ENCODE peak calls at places on chromosome 1, in four cellular contexts. Z is breast epithelium, O is fibroblast of lung, J is dorsolateral prefrontal cortex. A is an unnamed sample.

GRCh38 chr1:209030454-209031167 is 552.9 kb upstream of the CAMK1G start:
- DNase-seq in Z (no peak), O (no peak), J (no peak), A (no peak)

GRCh38 chr1:201732351-201732750 is 96.6 kb upstream of the IPO9 start:
- DNase-seq in Z (no peak), O (peak; percentile 76), J (no peak), A (no peak)

GRCh38 chr1:91381844-91382243 is 22.8 kb downstream of the HFM1 start:
- DNase-seq in Z (no peak), O (no peak), J (no peak), A (no peak)

GRCh38 chr1:206041640-206042039 is 11.3 kb upstream of the RHEX start:
- DNase-seq in Z (no peak), O (no peak), J (no peak), A (no peak)

GRCh38 chr1:147223740-147224615 is 1.2 kb downstream of the FMO5 start:
- DNase-seq in Z (no peak), O (no peak), J (no peak), A (no peak)

GRCh38 chr1:12244078-12244477 is 14.2 kb downstream of the VPS13D start:
- DNase-seq in Z (no peak), O (no peak), J (no peak), A (no peak)

GRCh38 chr1:98046031-98046641 is 125.3 kb upstream of the DPYD start:
- DNase-seq in Z (no peak), O (peak; percentile 67), J (no peak), A (no peak)

GRCh38 chr1:90356101-90356500 is 361.0 kb downstream of the BARHL2 start:
- DNase-seq in Z (no peak), O (no peak), J (no peak), A (no peak)

DNA sequence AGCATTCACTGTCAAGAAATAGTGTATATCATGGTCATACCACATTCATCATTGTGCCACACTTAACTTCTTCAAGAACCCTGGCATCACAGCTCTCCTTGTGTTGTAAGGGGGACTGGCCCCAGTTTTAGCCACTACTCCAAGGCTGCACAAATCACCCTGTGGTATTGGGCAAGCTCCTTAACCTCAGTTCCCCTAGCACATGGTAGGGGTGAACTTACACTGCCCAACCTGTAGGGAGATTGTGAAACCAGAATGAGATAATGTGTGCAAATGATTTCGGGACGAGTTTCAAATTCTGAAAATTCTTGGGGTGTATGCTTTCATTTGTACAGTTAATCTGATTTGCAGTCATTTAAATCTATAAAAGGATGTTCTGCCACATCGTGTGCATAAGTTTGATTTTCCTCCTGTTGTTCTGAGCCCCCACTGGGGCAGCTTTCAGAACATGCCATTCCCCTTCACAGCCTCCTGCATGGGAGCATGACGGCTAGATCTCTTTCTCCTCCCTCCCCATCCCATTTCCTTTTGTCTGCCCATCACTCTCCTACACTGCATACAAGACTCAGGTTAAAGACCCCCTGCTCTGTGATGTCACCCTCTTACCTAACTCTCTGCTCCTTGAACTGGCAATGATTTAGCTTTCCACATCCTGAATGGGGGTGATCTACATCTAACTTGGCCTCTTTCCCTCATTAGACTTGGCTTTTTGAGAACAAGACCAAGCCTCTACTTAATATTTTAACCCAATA is 290.3 kb downstream of the CHRM3 start:
- DNase-seq in Z (no peak), O (no peak), J (no peak), A (no peak)
- H3K27ac ChIP-seq in Z (no peak overlapping the region), O (no peak overlapping the region), J (no peak overlapping the region), A (no peak overlapping the region)

GRCh38 chr1:203202431-203203245 is 16.1 kb upstream of the CHI3L1 start:
- DNase-seq in Z (no peak), O (peak; percentile 78), J (no peak), A (no peak)

GRCh38 chr1:203201516-203202205 is 15.2 kb upstream of the CHI3L1 start:
- DNase-seq in Z (no peak), O (no peak), J (no peak), A (no peak)

GRCh38 chr1:203200059-203200553 is 13.6 kb upstream of the CHI3L1 start:
- DNase-seq in Z (no peak), O (peak; percentile 84), J (no peak), A (no peak)

GRCh38 chr1:203199481-203200058 is 13.1 kb upstream of the CHI3L1 start:
- DNase-seq in Z (no peak), O (no peak), J (no peak), A (no peak)

GRCh38 chr1:203200916-203201315 is 14.4 kb upstream of the CHI3L1 start:
- DNase-seq in Z (no peak), O (no peak), J (no peak), A (no peak)
- H3K27ac ChIP-seq in Z (peak overlapping the region; percentile 92), O (peak overlapping the region; percentile 63), J (peak overlapping the region; percentile 74), A (no peak overlapping the region)

DNA sequence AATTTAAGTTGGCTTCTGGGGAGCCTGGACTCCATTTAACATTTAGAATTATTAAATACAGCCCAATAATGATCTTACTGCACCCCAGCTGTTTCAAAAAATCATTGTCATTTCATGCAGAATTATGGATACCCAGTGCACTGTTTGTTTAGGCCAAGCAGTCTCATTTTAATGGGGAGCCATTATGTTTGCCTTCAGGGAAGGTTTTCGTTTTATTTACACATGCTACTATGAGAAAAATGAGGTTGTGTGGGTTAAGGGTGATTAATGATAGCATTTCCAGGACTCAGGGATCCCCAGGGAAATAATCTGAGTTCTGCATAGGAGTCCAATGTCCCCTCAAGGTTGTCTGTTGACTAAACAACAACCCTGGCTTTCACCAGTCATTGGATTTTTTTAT is 71.0 kb upstream of the ZP4 start:
- DNase-seq in Z (no peak), O (no peak), J (no peak), A (no peak)
- H3K27ac ChIP-seq in Z (no peak overlapping the region), O (no peak overlapping the region), J (no peak overlapping the region), A (no peak overlapping the region)

DNA sequence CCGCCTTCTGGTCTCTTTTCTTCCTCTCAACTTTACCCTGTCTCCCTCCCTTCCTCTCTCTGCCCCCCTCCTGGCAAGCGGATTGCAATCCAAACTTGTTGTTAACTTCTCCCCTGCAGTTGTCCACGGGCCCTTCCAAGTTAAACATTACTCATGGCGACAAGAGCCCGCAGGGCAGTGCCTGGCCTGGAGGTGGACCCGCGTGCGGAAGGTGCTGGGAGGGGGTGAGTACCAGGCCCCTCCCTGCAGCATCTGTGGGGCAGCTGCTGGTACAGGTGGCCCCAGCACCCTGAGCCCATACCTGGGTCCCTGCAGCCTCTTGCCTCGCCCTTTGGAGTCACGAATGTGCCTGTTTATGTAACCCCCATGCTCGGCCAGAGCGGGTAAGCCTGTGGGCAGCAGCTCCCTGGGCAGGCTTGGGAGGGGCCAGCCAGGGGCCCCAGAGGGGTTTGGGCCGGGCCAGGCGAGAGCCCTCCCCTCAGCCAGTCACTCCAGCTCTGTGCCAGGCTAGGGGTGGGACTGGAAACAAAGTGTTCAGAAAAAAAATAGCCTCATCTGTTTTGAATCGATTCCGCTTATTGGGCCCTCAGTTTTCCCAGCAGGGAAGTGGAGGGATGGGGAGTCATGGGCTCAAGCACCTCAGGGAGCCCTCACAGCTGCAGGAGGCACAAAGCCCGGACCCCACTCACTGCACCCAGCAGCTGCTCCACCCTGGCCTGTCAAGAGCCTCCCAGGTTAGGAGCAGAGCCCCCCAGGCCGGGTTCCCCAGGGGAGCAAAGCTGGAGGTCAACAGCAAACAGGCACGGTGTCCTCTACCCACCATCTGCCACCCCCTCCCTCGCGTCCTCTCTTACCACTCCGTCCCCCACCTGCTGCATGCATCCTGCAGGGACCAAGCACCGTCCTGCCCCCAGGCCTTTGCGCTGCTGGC is 14.0 kb upstream of the FAAP20 start:
- DNase-seq in Z (no peak), O (peak; percentile 92), J (no peak), A (no peak)
- H3K27ac ChIP-seq in Z (peak overlapping the region; percentile 94), O (peak overlapping the region; percentile 92), J (peak overlapping the region; percentile 67), A (no peak overlapping the region)